ENCODE peak calls at places on chromosomes 5 and 9, in four cellular contexts. One of them, this sample, is unnamed.

GRCh38 chr5:73205309-73205708 is 32.3 kb downstream of the TMEM174 start:
- DNase-seq in NCI-H510A: peak; percentile 78
- DNase-seq in substantia nigra: no peak
- DNase-seq in natural killer cell: no peak
- DNase-seq in this sample: no peak

GRCh38 chr5:68894673-68895072 is 199.1 kb upstream of the SLC30A5 start:
- DNase-seq in substantia nigra: no peak
- DNase-seq in NCI-H510A: no peak
- DNase-seq in natural killer cell: no peak
- DNase-seq in this sample: no peak

GRCh38 chr5:89728750-89729149 is 680.8 kb downstream of the CETN3 start:
- DNase-seq in substantia nigra: no peak
- DNase-seq in natural killer cell: no peak
- DNase-seq in NCI-H510A: no peak
- DNase-seq in this sample: no peak

GRCh38 chr5:34459908-34460307 is 196.2 kb upstream of the RAI14 start:
- DNase-seq in substantia nigra: no peak
- DNase-seq in NCI-H510A: no peak
- DNase-seq in natural killer cell: no peak
- DNase-seq in this sample: no peak

GRCh38 chr9:136674786-136675349 is 12.2 kb downstream of the EGFL7 start:
- DNase-seq in natural killer cell: no peak
- DNase-seq in NCI-H510A: no peak
- DNase-seq in substantia nigra: no peak
- DNase-seq in this sample: no peak

GRCh38 chr5:60672693-60673264 is 27.2 kb downstream of the DEPDC1B start:
- DNase-seq in substantia nigra: no peak
- DNase-seq in NCI-H510A: no peak
- DNase-seq in natural killer cell: no peak
- DNase-seq in this sample: no peak

GRCh38 chr9:33476503-33476902 is 2.8 kb upstream of the NOL6 start:
- DNase-seq in substantia nigra: no peak
- DNase-seq in natural killer cell: no peak
- DNase-seq in NCI-H510A: no peak
- DNase-seq in this sample: no peak

GRCh38 chr5:168843277-168843997 is 264.3 kb upstream of the PANK3 start:
- DNase-seq in NCI-H510A: no peak
- DNase-seq in natural killer cell: no peak
- DNase-seq in substantia nigra: no peak
- DNase-seq in this sample: no peak

GRCh38 chr5:8184455-8185063 is 315.6 kb downstream of the MTRR start:
- DNase-seq in substantia nigra: no peak
- DNase-seq in natural killer cell: no peak
- DNase-seq in NCI-H510A: peak; percentile 45
- DNase-seq in this sample: no peak

GRCh38 chr5:6829150-6829784 is 116.0 kb downstream of the TENT4A start:
- DNase-seq in natural killer cell: no peak
- DNase-seq in substantia nigra: no peak
- DNase-seq in NCI-H510A: no peak
- DNase-seq in this sample: no peak

GRCh38 chr5:96476654-96477053 is 43.6 kb upstream of the PCSK1 start:
- DNase-seq in natural killer cell: no peak
- DNase-seq in NCI-H510A: no peak
- DNase-seq in substantia nigra: no peak
- DNase-seq in this sample: no peak

GRCh38 chr9:16450578-16450977 is 419.9 kb downstream of the BNC2 start:
- DNase-seq in NCI-H510A: no peak
- DNase-seq in substantia nigra: no peak
- DNase-seq in natural killer cell: no peak
- DNase-seq in this sample: no peak

GRCh38 chr5:122316652-122317051 is 4.6 kb downstream of the SNCAIP start:
- DNase-seq in NCI-H510A: peak; percentile 59
- DNase-seq in substantia nigra: no peak
- DNase-seq in natural killer cell: no peak
- DNase-seq in this sample: no peak

GRCh38 chr9:73133921-73134407 is 17.7 kb upstream of the ANXA1 start:
- DNase-seq in substantia nigra: no peak
- DNase-seq in natural killer cell: no peak
- DNase-seq in NCI-H510A: no peak
- DNase-seq in this sample: no peak

GRCh38 chr5:68460147-68460760 is 244.7 kb downstream of the PIK3R1 start:
- DNase-seq in natural killer cell: no peak
- DNase-seq in NCI-H510A: no peak
- DNase-seq in substantia nigra: no peak
- DNase-seq in this sample: no peak

GRCh38 chr5:32531885-32532520 is 53.4 kb upstream of the SUB1 start:
- DNase-seq in substantia nigra: no peak
- DNase-seq in NCI-H510A: no peak
- DNase-seq in natural killer cell: no peak
- DNase-seq in this sample: peak; percentile 47

GRCh38 chr5:38532165-38532669 is 24.2 kb downstream of the LIFR start:
- DNase-seq in substantia nigra: peak; percentile 30
- DNase-seq in natural killer cell: no peak
- DNase-seq in NCI-H510A: peak; percentile 72
- DNase-seq in this sample: no peak

GRCh38 chr5:125485003-125485641 is 738.7 kb upstream of the ZNF608 start:
- DNase-seq in substantia nigra: no peak
- DNase-seq in NCI-H510A: peak; percentile 50
- DNase-seq in natural killer cell: no peak
- DNase-seq in this sample: peak; percentile 38

GRCh38 chr9:121359358-121360294 is 10.4 kb downstream of the STOM start:
- DNase-seq in NCI-H510A: no peak
- DNase-seq in natural killer cell: no peak
- DNase-seq in substantia nigra: no peak
- DNase-seq in this sample: no peak

GRCh38 chr5:151315998-151316597 is 12.5 kb upstream of the SLC36A3 start:
- DNase-seq in NCI-H510A: no peak
- DNase-seq in substantia nigra: no peak
- DNase-seq in natural killer cell: peak; percentile 25
- DNase-seq in this sample: peak; percentile 66

GRCh38 chr5:164934561-164934960 is 1429.1 kb downstream of the MAT2B start:
- DNase-seq in NCI-H510A: no peak
- DNase-seq in substantia nigra: no peak
- DNase-seq in natural killer cell: no peak
- DNase-seq in this sample: no peak

GRCh38 chr5:44807269-44807668 is 1.5 kb upstream of the MRPS30 start:
- DNase-seq in substantia nigra: no peak
- DNase-seq in natural killer cell: no peak
- DNase-seq in NCI-H510A: no peak
- DNase-seq in this sample: no peak

GRCh38 chr9:130341128-130341527 is 75.6 kb downstream of the HMCN2 start:
- DNase-seq in substantia nigra: no peak
- DNase-seq in natural killer cell: no peak
- DNase-seq in NCI-H510A: no peak
- DNase-seq in this sample: no peak

GRCh38 chr5:60522299-60522915 is 177.6 kb downstream of the DEPDC1B start:
- DNase-seq in natural killer cell: no peak
- DNase-seq in substantia nigra: no peak
- DNase-seq in NCI-H510A: no peak
- DNase-seq in this sample: no peak

GRCh38 chr9:4111233-4112000 is 188.5 kb downstream of the GLIS3 start:
- DNase-seq in substantia nigra: no peak
- DNase-seq in NCI-H510A: no peak
- DNase-seq in natural killer cell: no peak
- DNase-seq in this sample: no peak

GRCh38 chr9:108166509-108166908 is 676.9 kb upstream of the KLF4 start:
- DNase-seq in natural killer cell: no peak
- DNase-seq in NCI-H510A: no peak
- DNase-seq in substantia nigra: no peak
- DNase-seq in this sample: no peak

GRCh38 chr9:80571953-80572352 is 1000.2 kb downstream of the TLE4 start:
- DNase-seq in natural killer cell: no peak
- DNase-seq in NCI-H510A: no peak
- DNase-seq in substantia nigra: no peak
- DNase-seq in this sample: no peak

GRCh38 chr5:80745490-80745889 is 90.7 kb upstream of the DHFR start:
- DNase-seq in natural killer cell: no peak
- DNase-seq in NCI-H510A: no peak
- DNase-seq in substantia nigra: no peak
- DNase-seq in this sample: no peak

GRCh38 chr9:105390901-105391300 is 56.9 kb upstream of the FSD1L start:
- DNase-seq in natural killer cell: no peak
- DNase-seq in substantia nigra: no peak
- DNase-seq in NCI-H510A: no peak
- DNase-seq in this sample: no peak

GRCh38 chr9:4839470-4839912 is 46.7 kb downstream of the RCL1 start:
- DNase-seq in NCI-H510A: no peak
- DNase-seq in natural killer cell: no peak
- DNase-seq in substantia nigra: no peak
- DNase-seq in this sample: no peak

GRCh38 chr9:126376311-126376902 is 49.8 kb downstream of the MVB12B start:
- DNase-seq in substantia nigra: peak; percentile 88
- DNase-seq in NCI-H510A: peak; percentile 56
- DNase-seq in natural killer cell: no peak
- DNase-seq in this sample: peak; percentile 87

GRCh38 chr5:36300181-36300926 is 1.3 kb downstream of the RANBP3L start:
- DNase-seq in NCI-H510A: no peak
- DNase-seq in substantia nigra: no peak
- DNase-seq in natural killer cell: no peak
- DNase-seq in this sample: no peak

GRCh38 chr9:71858102-71858798 is 52.7 kb downstream of the ABHD17B start:
- DNase-seq in NCI-H510A: no peak
- DNase-seq in substantia nigra: no peak
- DNase-seq in natural killer cell: no peak
- DNase-seq in this sample: no peak

GRCh38 chr5:96256795-96257470 is 176.1 kb downstream of the PCSK1 start:
- DNase-seq in substantia nigra: peak; percentile 6
- DNase-seq in NCI-H510A: no peak
- DNase-seq in natural killer cell: no peak
- DNase-seq in this sample: no peak

GRCh38 chr5:173477320-173478055 is 139.0 kb downstream of the BOD1 start:
- DNase-seq in natural killer cell: no peak
- DNase-seq in substantia nigra: no peak
- DNase-seq in NCI-H510A: no peak
- DNase-seq in this sample: no peak

GRCh38 chr5:42268630-42269029 is 154.6 kb upstream of the GHR start:
- DNase-seq in substantia nigra: no peak
- DNase-seq in natural killer cell: no peak
- DNase-seq in NCI-H510A: no peak
- DNase-seq in this sample: no peak

GRCh38 chr5:9350301-9350797 is 195.5 kb downstream of the SEMA5A start:
- DNase-seq in NCI-H510A: no peak
- DNase-seq in natural killer cell: no peak
- DNase-seq in substantia nigra: no peak
- DNase-seq in this sample: no peak

GRCh38 chr5:112308608-112309007 is 110.5 kb downstream of the EPB41L4A start:
- DNase-seq in natural killer cell: no peak
- DNase-seq in NCI-H510A: no peak
- DNase-seq in substantia nigra: no peak
- DNase-seq in this sample: no peak